ENCODE peak calls at places on chromosomes 4 and X, in nine cellular contexts. One of them, this sample, is unnamed.

GRCh38 chr4:138242076-138242829 is at the start of gene SLC7A11:
- DNase-seq in brain microvascular endothelial cell: peak
- DNase-seq in iris pigment epithelial cell: peak
- DNase-seq in EH: peak
- DNase-seq in amygdala: no peak
- DNase-seq in omental fat pad: no peak
- DNase-seq in K562: peak
- DNase-seq in neural crest cell: peak
- DNase-seq in Panc1: peak
- DNase-seq in this sample: peak

GRCh38 chr4:3255611-3256186 is 6.7 kb downstream of the MSANTD1 start:
- DNase-seq in omental fat pad: peak
- DNase-seq in brain microvascular endothelial cell: no peak
- DNase-seq in amygdala: no peak
- DNase-seq in Panc1: no peak
- DNase-seq in iris pigment epithelial cell: no peak
- DNase-seq in neural crest cell: no peak
- DNase-seq in EH: no peak
- DNase-seq in K562: no peak
- DNase-seq in this sample: no peak

GRCh38 chr4:8759987-8760386 is 111.7 kb downstream of the HMX1 start:
- DNase-seq in brain microvascular endothelial cell: no peak
- DNase-seq in neural crest cell: no peak
- DNase-seq in K562: no peak
- DNase-seq in iris pigment epithelial cell: no peak
- DNase-seq in omental fat pad: no peak
- DNase-seq in amygdala: no peak
- DNase-seq in EH: no peak
- DNase-seq in Panc1: no peak
- DNase-seq in this sample: no peak

GRCh38 chr4:25658357-25658771 is 2.7 kb downstream of the SLC34A2 start:
- DNase-seq in neural crest cell: no peak
- DNase-seq in brain microvascular endothelial cell: no peak
- DNase-seq in omental fat pad: no peak
- DNase-seq in Panc1: no peak
- DNase-seq in K562: no peak
- DNase-seq in EH: no peak
- DNase-seq in iris pigment epithelial cell: no peak
- DNase-seq in amygdala: no peak
- DNase-seq in this sample: no peak

GRCh38 chrX:3124041-3124440 is 82.8 kb downstream of the ARSF start:
- DNase-seq in amygdala: no peak
- DNase-seq in K562: no peak
- DNase-seq in EH: peak
- DNase-seq in Panc1: no peak
- DNase-seq in neural crest cell: no peak
- DNase-seq in iris pigment epithelial cell: peak
- DNase-seq in brain microvascular endothelial cell: peak
- DNase-seq in omental fat pad: no peak
- DNase-seq in this sample: no peak

GRCh38 chr4:176611954-176612353 is 180.8 kb downstream of the VEGFC start:
- DNase-seq in omental fat pad: no peak
- DNase-seq in K562: no peak
- DNase-seq in amygdala: no peak
- DNase-seq in Panc1: no peak
- DNase-seq in EH: peak
- DNase-seq in brain microvascular endothelial cell: no peak
- DNase-seq in neural crest cell: no peak
- DNase-seq in iris pigment epithelial cell: peak
- DNase-seq in this sample: no peak

GRCh38 chr4:104073245-104073644 is 353.5 kb upstream of the TACR3 start:
- DNase-seq in brain microvascular endothelial cell: no peak
- DNase-seq in amygdala: no peak
- DNase-seq in iris pigment epithelial cell: no peak
- DNase-seq in omental fat pad: no peak
- DNase-seq in K562: no peak
- DNase-seq in EH: no peak
- DNase-seq in Panc1: no peak
- DNase-seq in neural crest cell: no peak
- DNase-seq in this sample: no peak

GRCh38 chr4:127622923-127623754 is 9.6 kb upstream of the INTU start:
- DNase-seq in Panc1: no peak
- DNase-seq in EH: peak
- DNase-seq in K562: no peak
- DNase-seq in neural crest cell: peak
- DNase-seq in brain microvascular endothelial cell: peak
- DNase-seq in iris pigment epithelial cell: peak
- DNase-seq in omental fat pad: no peak
- DNase-seq in amygdala: peak
- DNase-seq in this sample: no peak

GRCh38 chr4:138535316-138535715 is 293.2 kb upstream of the SLC7A11 start:
- DNase-seq in neural crest cell: no peak
- DNase-seq in Panc1: no peak
- DNase-seq in EH: peak
- DNase-seq in omental fat pad: no peak
- DNase-seq in brain microvascular endothelial cell: peak
- DNase-seq in K562: no peak
- DNase-seq in iris pigment epithelial cell: peak
- DNase-seq in amygdala: no peak
- DNase-seq in this sample: no peak

GRCh38 chr4:23943478-23943877 is 53.6 kb upstream of the PPARGC1A start:
- DNase-seq in Panc1: no peak
- DNase-seq in brain microvascular endothelial cell: no peak
- DNase-seq in neural crest cell: no peak
- DNase-seq in K562: no peak
- DNase-seq in amygdala: no peak
- DNase-seq in iris pigment epithelial cell: no peak
- DNase-seq in EH: no peak
- DNase-seq in omental fat pad: no peak
- DNase-seq in this sample: no peak